ENCODE peak calls at places on chromosomes 16 and 17, in nine cellular contexts. One of them, this sample, is unnamed.

GRCh38 chr16:30644334-30644830 is 6.4 kb upstream of the PRR14 start:
- DNase-seq in T-helper 1 cell: no peak
- DNase-seq in EH: no peak
- DNase-seq in cardiac fibroblast: no peak
- DNase-seq in hypothalamus: no peak
- DNase-seq in activated naive CD4-positive, alpha-beta T cell treated with Interleukin-2 at 50 U/mL for 16 hours: no peak
- DNase-seq in kidney tubule cell: no peak
- DNase-seq in fibroblast of gingiva: no peak
- DNase-seq in body of pancreas: no peak
- DNase-seq in this sample: no peak

GRCh38 chr17:27218719-27219488 is 75.0 kb upstream of the WSB1 start:
- DNase-seq in T-helper 1 cell: no peak
- DNase-seq in EH: no peak
- DNase-seq in cardiac fibroblast: no peak
- DNase-seq in hypothalamus: no peak
- DNase-seq in activated naive CD4-positive, alpha-beta T cell treated with Interleukin-2 at 50 U/mL for 16 hours: peak; percentile 9
- DNase-seq in kidney tubule cell: no peak
- DNase-seq in fibroblast of gingiva: no peak
- DNase-seq in body of pancreas: no peak
- DNase-seq in this sample: no peak

GRCh38 chr17:39925282-39926134 is 1.9 kb downstream of the ORMDL3 start:
- DNase-seq in T-helper 1 cell: no peak
- DNase-seq in EH: no peak
- DNase-seq in cardiac fibroblast: no peak
- DNase-seq in hypothalamus: no peak
- DNase-seq in activated naive CD4-positive, alpha-beta T cell treated with Interleukin-2 at 50 U/mL for 16 hours: no peak
- DNase-seq in kidney tubule cell: no peak
- DNase-seq in fibroblast of gingiva: no peak
- DNase-seq in body of pancreas: no peak
- DNase-seq in this sample: no peak

GRCh38 chr16:52488837-52489289 is 58.1 kb downstream of the TOX3 start:
- DNase-seq in T-helper 1 cell: no peak
- DNase-seq in EH: no peak
- DNase-seq in cardiac fibroblast: no peak
- DNase-seq in hypothalamus: no peak
- DNase-seq in activated naive CD4-positive, alpha-beta T cell treated with Interleukin-2 at 50 U/mL for 16 hours: no peak
- DNase-seq in kidney tubule cell: no peak
- DNase-seq in fibroblast of gingiva: no peak
- DNase-seq in body of pancreas: peak; percentile 71
- DNase-seq in this sample: no peak

GRCh38 chr16:27240948-27241531 is 27.5 kb downstream of the NSMCE1 start:
- DNase-seq in T-helper 1 cell: no peak
- DNase-seq in EH: peak; percentile 95
- DNase-seq in cardiac fibroblast: peak; percentile 89
- DNase-seq in hypothalamus: no peak
- DNase-seq in activated naive CD4-positive, alpha-beta T cell treated with Interleukin-2 at 50 U/mL for 16 hours: no peak
- DNase-seq in kidney tubule cell: peak; percentile 70
- DNase-seq in fibroblast of gingiva: peak; percentile 81
- DNase-seq in body of pancreas: no peak
- DNase-seq in this sample: no peak

GRCh38 chr16:14366974-14367707 is 262.9 kb downstream of the PARN start:
- DNase-seq in T-helper 1 cell: no peak
- DNase-seq in EH: peak; percentile 27
- DNase-seq in cardiac fibroblast: no peak
- DNase-seq in hypothalamus: no peak
- DNase-seq in activated naive CD4-positive, alpha-beta T cell treated with Interleukin-2 at 50 U/mL for 16 hours: no peak
- DNase-seq in kidney tubule cell: no peak
- DNase-seq in fibroblast of gingiva: no peak
- DNase-seq in body of pancreas: no peak
- DNase-seq in this sample: no peak

GRCh38 chr17:63435681-63436522 is 10.2 kb downstream of the CYB561 start:
- DNase-seq in T-helper 1 cell: no peak
- DNase-seq in EH: peak; percentile 9
- DNase-seq in cardiac fibroblast: no peak
- DNase-seq in hypothalamus: no peak
- DNase-seq in activated naive CD4-positive, alpha-beta T cell treated with Interleukin-2 at 50 U/mL for 16 hours: no peak
- DNase-seq in kidney tubule cell: peak; percentile 58
- DNase-seq in fibroblast of gingiva: no peak
- DNase-seq in body of pancreas: peak; percentile 78
- DNase-seq in this sample: no peak

GRCh38 chr17:48604770-48605329 is at the start of gene HOXB6:
- DNase-seq in T-helper 1 cell: no peak
- DNase-seq in EH: no peak
- DNase-seq in cardiac fibroblast: no peak
- DNase-seq in hypothalamus: no peak
- DNase-seq in activated naive CD4-positive, alpha-beta T cell treated with Interleukin-2 at 50 U/mL for 16 hours: no peak
- DNase-seq in kidney tubule cell: peak; percentile 86
- DNase-seq in fibroblast of gingiva: no peak
- DNase-seq in body of pancreas: no peak
- DNase-seq in this sample: no peak

GRCh38 chr16:23948949-23949392 is 113.2 kb downstream of the PRKCB start:
- DNase-seq in T-helper 1 cell: peak; percentile 40
- DNase-seq in EH: no peak
- DNase-seq in cardiac fibroblast: no peak
- DNase-seq in hypothalamus: no peak
- DNase-seq in activated naive CD4-positive, alpha-beta T cell treated with Interleukin-2 at 50 U/mL for 16 hours: peak; percentile 57
- DNase-seq in kidney tubule cell: no peak
- DNase-seq in fibroblast of gingiva: no peak
- DNase-seq in body of pancreas: peak; percentile 14
- DNase-seq in this sample: peak; percentile 62

GRCh38 chr16:48409839-48410610 is 24.8 kb upstream of the SIAH1 start:
- DNase-seq in T-helper 1 cell: no peak
- DNase-seq in EH: peak; percentile 90
- DNase-seq in cardiac fibroblast: peak; percentile 90
- DNase-seq in hypothalamus: no peak
- DNase-seq in activated naive CD4-positive, alpha-beta T cell treated with Interleukin-2 at 50 U/mL for 16 hours: no peak
- DNase-seq in kidney tubule cell: peak; percentile 88
- DNase-seq in fibroblast of gingiva: peak; percentile 86
- DNase-seq in body of pancreas: peak; percentile 76
- DNase-seq in this sample: no peak

GRCh38 chr17:80252871-80253270 is 7.8 kb upstream of the RNF213 start:
- DNase-seq in T-helper 1 cell: peak; percentile 84
- DNase-seq in EH: no peak
- DNase-seq in cardiac fibroblast: no peak
- DNase-seq in hypothalamus: peak; percentile 6
- DNase-seq in activated naive CD4-positive, alpha-beta T cell treated with Interleukin-2 at 50 U/mL for 16 hours: peak; percentile 88
- DNase-seq in kidney tubule cell: peak; percentile 78
- DNase-seq in fibroblast of gingiva: no peak
- DNase-seq in body of pancreas: peak; percentile 79
- DNase-seq in this sample: peak; percentile 77

GRCh38 chr16:20822451-20823128 is 16.3 kb downstream of the REXO5 start:
- DNase-seq in T-helper 1 cell: no peak
- DNase-seq in EH: no peak
- DNase-seq in cardiac fibroblast: no peak
- DNase-seq in hypothalamus: no peak
- DNase-seq in activated naive CD4-positive, alpha-beta T cell treated with Interleukin-2 at 50 U/mL for 16 hours: no peak
- DNase-seq in kidney tubule cell: no peak
- DNase-seq in fibroblast of gingiva: no peak
- DNase-seq in body of pancreas: no peak
- DNase-seq in this sample: no peak

GRCh38 chr16:70151391-70151790 is 22.2 kb upstream of the CLEC18C start:
- DNase-seq in T-helper 1 cell: no peak
- DNase-seq in EH: no peak
- DNase-seq in cardiac fibroblast: no peak
- DNase-seq in hypothalamus: no peak
- DNase-seq in activated naive CD4-positive, alpha-beta T cell treated with Interleukin-2 at 50 U/mL for 16 hours: no peak
- DNase-seq in kidney tubule cell: peak; percentile 33
- DNase-seq in fibroblast of gingiva: no peak
- DNase-seq in body of pancreas: no peak
- DNase-seq in this sample: no peak

GRCh38 chr16:70809392-70810060 is 8.6 kb upstream of the VAC14 start:
- DNase-seq in T-helper 1 cell: no peak
- DNase-seq in EH: no peak
- DNase-seq in cardiac fibroblast: no peak
- DNase-seq in hypothalamus: peak; percentile 1
- DNase-seq in activated naive CD4-positive, alpha-beta T cell treated with Interleukin-2 at 50 U/mL for 16 hours: no peak
- DNase-seq in kidney tubule cell: no peak
- DNase-seq in fibroblast of gingiva: no peak
- DNase-seq in body of pancreas: no peak
- DNase-seq in this sample: no peak

GRCh38 chr16:265711-266110 is 10.0 kb downstream of the RGS11 start:
- DNase-seq in T-helper 1 cell: no peak
- DNase-seq in EH: no peak
- DNase-seq in cardiac fibroblast: no peak
- DNase-seq in hypothalamus: no peak
- DNase-seq in activated naive CD4-positive, alpha-beta T cell treated with Interleukin-2 at 50 U/mL for 16 hours: peak; percentile 26
- DNase-seq in kidney tubule cell: no peak
- DNase-seq in fibroblast of gingiva: no peak
- DNase-seq in body of pancreas: peak; percentile 35
- DNase-seq in this sample: no peak

GRCh38 chr16:27549607-27549856 is 181 bp downstream of the GTF3C1 start:
- DNase-seq in T-helper 1 cell: no peak
- DNase-seq in EH: no peak
- DNase-seq in cardiac fibroblast: no peak
- DNase-seq in hypothalamus: no peak
- DNase-seq in activated naive CD4-positive, alpha-beta T cell treated with Interleukin-2 at 50 U/mL for 16 hours: no peak
- DNase-seq in kidney tubule cell: no peak
- DNase-seq in fibroblast of gingiva: no peak
- DNase-seq in body of pancreas: no peak
- DNase-seq in this sample: no peak

This sample was measured in effector memory CD8-positive, alpha-beta T cell.